ENCODE peak calls at places on chromosomes 12 and 14, in seven cellular contexts. One of them, this sample, is unnamed.

GRCh38 chr12:6200266-6201198 is at the start of gene CD9:
- DNase-seq in fibroblast of lung: no peak
- DNase-seq in fibroblast of the aortic adventitia: peak; percentile 49
- DNase-seq in AG09319: no peak
- DNase-seq in endothelial cell: no peak
- DNase-seq in BJ: no peak
- DNase-seq in ovary: peak; percentile 54
- DNase-seq in this sample: peak; percentile 78

GRCh38 chr12:119669744-119670472 is 2.0 kb downstream of the PRKAB1 start:
- DNase-seq in fibroblast of lung: no peak
- DNase-seq in fibroblast of the aortic adventitia: no peak
- DNase-seq in AG09319: no peak
- DNase-seq in endothelial cell: no peak
- DNase-seq in BJ: no peak
- DNase-seq in ovary: no peak
- DNase-seq in this sample: peak; percentile 80

GRCh38 chr14:96198430-96199133 is 6.1 kb upstream of the BDKRB2 start:
- DNase-seq in fibroblast of lung: no peak
- DNase-seq in fibroblast of the aortic adventitia: no peak
- DNase-seq in AG09319: no peak
- DNase-seq in endothelial cell: no peak
- DNase-seq in BJ: no peak
- DNase-seq in ovary: no peak
- DNase-seq in this sample: no peak

GRCh38 chr12:54173066-54173726 is 15.6 kb downstream of the SMUG1 start:
- DNase-seq in fibroblast of lung: peak; percentile 5
- DNase-seq in fibroblast of the aortic adventitia: peak; percentile 20
- DNase-seq in AG09319: no peak
- DNase-seq in endothelial cell: peak; percentile 34
- DNase-seq in BJ: no peak
- DNase-seq in ovary: peak; percentile 50
- DNase-seq in this sample: peak; percentile 44

GRCh38 chr12:66288121-66288520 is 14.2 kb upstream of the HELB start:
- DNase-seq in fibroblast of lung: no peak
- DNase-seq in fibroblast of the aortic adventitia: no peak
- DNase-seq in AG09319: no peak
- DNase-seq in endothelial cell: no peak
- DNase-seq in BJ: no peak
- DNase-seq in ovary: no peak
- DNase-seq in this sample: no peak

GRCh38 chr12:49889361-49890095 is 14.2 kb downstream of the FAIM2 start:
- DNase-seq in fibroblast of lung: no peak
- DNase-seq in fibroblast of the aortic adventitia: no peak
- DNase-seq in AG09319: no peak
- DNase-seq in endothelial cell: no peak
- DNase-seq in BJ: no peak
- DNase-seq in ovary: no peak
- DNase-seq in this sample: no peak

GRCh38 chr12:84756961-84757360 is 155.6 kb downstream of the SLC6A15 start:
- DNase-seq in fibroblast of lung: peak; percentile 15
- DNase-seq in fibroblast of the aortic adventitia: peak; percentile 50
- DNase-seq in AG09319: no peak
- DNase-seq in endothelial cell: no peak
- DNase-seq in BJ: peak; percentile 60
- DNase-seq in ovary: no peak
- DNase-seq in this sample: no peak

GRCh38 chr14:69695664-69696527 is 71.0 kb upstream of the SRSF5 start:
- DNase-seq in fibroblast of lung: peak; percentile 44
- DNase-seq in fibroblast of the aortic adventitia: peak; percentile 42
- DNase-seq in AG09319: peak; percentile 59
- DNase-seq in endothelial cell: no peak
- DNase-seq in BJ: no peak
- DNase-seq in ovary: peak; percentile 55
- DNase-seq in this sample: peak; percentile 29

GRCh38 chr12:130846386-130846785 is 7.3 kb upstream of the STX2 start:
- DNase-seq in fibroblast of lung: no peak
- DNase-seq in fibroblast of the aortic adventitia: peak; percentile 55
- DNase-seq in AG09319: no peak
- DNase-seq in endothelial cell: no peak
- DNase-seq in BJ: peak; percentile 30
- DNase-seq in ovary: no peak
- DNase-seq in this sample: no peak

GRCh38 chr14:77752799-77753516 is 8.0 kb downstream of the SNW1 start:
- DNase-seq in fibroblast of lung: peak; percentile 5
- DNase-seq in fibroblast of the aortic adventitia: peak; percentile 47
- DNase-seq in AG09319: no peak
- DNase-seq in endothelial cell: no peak
- DNase-seq in BJ: no peak
- DNase-seq in ovary: no peak
- DNase-seq in this sample: no peak

GRCh38 chr12:9752145-9752717 is 8.5 kb downstream of the CD69 start:
- DNase-seq in fibroblast of lung: no peak
- DNase-seq in fibroblast of the aortic adventitia: no peak
- DNase-seq in AG09319: no peak
- DNase-seq in endothelial cell: no peak
- DNase-seq in BJ: no peak
- DNase-seq in ovary: no peak
- DNase-seq in this sample: no peak
- TF ChIP-seq CTCF in fibroblast of lung: no peak
- TF ChIP-seq CTCF in fibroblast of the aortic adventitia: no peak
- TF ChIP-seq CTCF in AG09319: no peak
- TF ChIP-seq CTCF in endothelial cell: no peak
- TF ChIP-seq CTCF in BJ: no peak
- TF ChIP-seq CTCF in ovary: no peak
- TF ChIP-seq CTCF in this sample: no peak

GRCh38 chr12:3683670-3684069 is 69.2 kb downstream of the CRACR2A start:
- DNase-seq in fibroblast of lung: peak; percentile 27
- DNase-seq in fibroblast of the aortic adventitia: peak; percentile 45
- DNase-seq in AG09319: no peak
- DNase-seq in endothelial cell: no peak
- DNase-seq in BJ: no peak
- DNase-seq in ovary: no peak
- DNase-seq in this sample: no peak

GRCh38 chr12:3679831-3680230 is 73.1 kb downstream of the CRACR2A start:
- DNase-seq in fibroblast of lung: no peak
- DNase-seq in fibroblast of the aortic adventitia: no peak
- DNase-seq in AG09319: no peak
- DNase-seq in endothelial cell: no peak
- DNase-seq in BJ: no peak
- DNase-seq in ovary: no peak
- DNase-seq in this sample: no peak

GRCh38 chr12:3677609-3678008 is 75.3 kb downstream of the CRACR2A start:
- DNase-seq in fibroblast of lung: no peak
- DNase-seq in fibroblast of the aortic adventitia: no peak
- DNase-seq in AG09319: no peak
- DNase-seq in endothelial cell: no peak
- DNase-seq in BJ: no peak
- DNase-seq in ovary: no peak
- DNase-seq in this sample: no peak

GRCh38 chr12:3681595-3681921 is 71.4 kb downstream of the CRACR2A start:
- DNase-seq in fibroblast of lung: no peak
- DNase-seq in fibroblast of the aortic adventitia: no peak
- DNase-seq in AG09319: no peak
- DNase-seq in endothelial cell: no peak
- DNase-seq in BJ: no peak
- DNase-seq in ovary: no peak
- DNase-seq in this sample: no peak

DNA sequence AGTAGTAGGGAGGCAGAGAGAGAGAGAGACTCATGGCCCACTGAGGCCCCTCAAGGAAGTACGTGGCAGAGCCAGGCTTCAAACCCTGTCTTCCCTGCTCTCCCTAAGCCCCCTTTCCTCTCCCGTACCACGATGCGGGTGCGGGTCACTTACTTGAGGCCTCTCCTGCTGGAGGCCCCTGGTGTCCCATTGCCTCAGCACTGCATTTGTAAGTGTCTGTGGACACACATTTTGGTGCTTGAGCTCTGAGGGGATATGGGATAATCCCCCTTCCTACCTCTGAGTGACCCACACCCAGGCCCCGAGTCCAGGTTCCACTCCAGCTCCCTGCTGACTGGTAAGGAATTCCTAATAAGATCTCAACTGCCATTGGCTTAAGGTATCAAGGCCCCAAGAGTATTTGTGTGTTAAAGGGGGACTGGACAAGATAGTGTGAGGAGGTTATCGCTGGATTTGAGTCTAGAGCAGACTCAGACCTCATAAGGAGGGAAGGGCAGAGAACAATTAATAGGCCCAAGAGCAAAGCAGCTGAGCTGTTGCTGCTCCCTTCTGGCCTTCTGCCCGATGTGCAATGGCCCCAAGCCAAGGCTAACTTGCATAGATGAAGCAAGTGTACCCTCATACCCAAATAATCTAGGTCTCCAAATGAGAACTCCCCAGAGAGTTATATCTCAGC is 71.9 kb downstream of the CRACR2A start:
- DNase-seq in fibroblast of lung: peak; percentile 43
- DNase-seq in fibroblast of the aortic adventitia: peak; percentile 33
- DNase-seq in AG09319: no peak
- DNase-seq in endothelial cell: no peak
- DNase-seq in BJ: no peak
- DNase-seq in ovary: peak; percentile 82
- DNase-seq in this sample: peak; percentile 38
- TF ChIP-seq CTCF in fibroblast of lung: peak; percentile 8
- TF ChIP-seq CTCF in fibroblast of the aortic adventitia: no peak
- TF ChIP-seq CTCF in AG09319: no peak
- TF ChIP-seq CTCF in endothelial cell: no peak
- TF ChIP-seq CTCF in BJ: no peak
- TF ChIP-seq CTCF in ovary: no peak
- TF ChIP-seq CTCF in this sample: no peak

GRCh38 chr14:104134061-104134965 is 4.1 kb upstream of the KIF26A start:
- DNase-seq in fibroblast of lung: no peak
- DNase-seq in fibroblast of the aortic adventitia: no peak
- DNase-seq in AG09319: no peak
- DNase-seq in endothelial cell: no peak
- DNase-seq in BJ: no peak
- DNase-seq in ovary: peak; percentile 17
- DNase-seq in this sample: no peak

GRCh38 chr14:104136472-104137296 is 1.7 kb upstream of the KIF26A start:
- DNase-seq in fibroblast of lung: no peak
- DNase-seq in fibroblast of the aortic adventitia: no peak
- DNase-seq in AG09319: no peak
- DNase-seq in endothelial cell: no peak
- DNase-seq in BJ: no peak
- DNase-seq in ovary: peak; percentile 21
- DNase-seq in this sample: no peak

GRCh38 chr14:104135904-104136471 is 2.4 kb upstream of the KIF26A start:
- DNase-seq in fibroblast of lung: no peak
- DNase-seq in fibroblast of the aortic adventitia: no peak
- DNase-seq in AG09319: no peak
- DNase-seq in endothelial cell: no peak
- DNase-seq in BJ: no peak
- DNase-seq in ovary: peak; percentile 19
- DNase-seq in this sample: no peak

GRCh38 chr14:104133496-104133895 is 4.9 kb upstream of the KIF26A start:
- DNase-seq in fibroblast of lung: no peak
- DNase-seq in fibroblast of the aortic adventitia: no peak
- DNase-seq in AG09319: no peak
- DNase-seq in endothelial cell: no peak
- DNase-seq in BJ: no peak
- DNase-seq in ovary: peak; percentile 10
- DNase-seq in this sample: no peak

DNA sequence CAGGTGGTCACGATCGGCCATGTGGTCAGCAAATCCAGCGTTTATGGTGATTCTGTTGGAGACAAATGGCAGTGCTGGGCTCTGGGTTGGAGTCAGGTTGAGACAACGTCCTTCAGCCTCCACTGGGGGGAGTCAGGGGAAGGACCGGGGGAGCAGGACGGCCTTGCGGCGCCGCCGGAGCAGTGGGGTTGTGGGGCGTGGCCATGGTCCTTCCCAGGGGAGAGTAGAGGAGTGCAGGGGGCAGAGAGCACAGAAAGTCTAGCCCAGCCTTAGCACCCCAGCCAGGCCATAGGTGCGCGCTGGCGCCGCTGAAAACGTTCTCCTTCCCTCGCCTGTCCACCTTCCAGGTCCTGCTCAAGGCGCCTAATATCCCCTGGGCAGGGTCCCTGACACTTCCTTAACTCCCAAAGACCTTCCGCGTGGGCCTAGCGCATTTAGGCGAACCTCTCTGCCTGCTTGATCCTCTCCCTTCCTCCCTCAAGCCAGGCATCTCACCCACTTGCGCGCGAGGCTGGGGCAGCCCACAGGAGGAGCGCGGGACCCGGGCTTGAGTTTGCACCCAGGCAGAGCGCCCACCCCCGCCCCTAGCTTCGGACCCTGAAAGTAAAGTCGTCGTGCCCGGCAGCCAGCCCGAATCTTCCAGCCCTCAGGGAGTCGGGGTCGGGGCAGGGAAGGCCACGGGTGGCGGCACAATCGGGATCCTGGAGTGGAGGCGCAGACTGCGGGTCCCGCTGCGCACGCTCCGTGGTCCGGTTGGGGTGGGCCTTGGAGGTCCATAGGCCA is 3.1 kb upstream of the KIF26A start:
- DNase-seq in fibroblast of lung: no peak
- DNase-seq in fibroblast of the aortic adventitia: no peak
- DNase-seq in AG09319: no peak
- DNase-seq in endothelial cell: peak; percentile 70
- DNase-seq in BJ: no peak
- DNase-seq in ovary: peak; percentile 20
- DNase-seq in this sample: peak; percentile 62
- TF ChIP-seq CTCF in fibroblast of lung: no peak
- TF ChIP-seq CTCF in fibroblast of the aortic adventitia: no peak
- TF ChIP-seq CTCF in AG09319: no peak
- TF ChIP-seq CTCF in endothelial cell: peak; percentile 23
- TF ChIP-seq CTCF in BJ: no peak
- TF ChIP-seq CTCF in ovary: no peak
- TF ChIP-seq CTCF in this sample: no peak

DNA sequence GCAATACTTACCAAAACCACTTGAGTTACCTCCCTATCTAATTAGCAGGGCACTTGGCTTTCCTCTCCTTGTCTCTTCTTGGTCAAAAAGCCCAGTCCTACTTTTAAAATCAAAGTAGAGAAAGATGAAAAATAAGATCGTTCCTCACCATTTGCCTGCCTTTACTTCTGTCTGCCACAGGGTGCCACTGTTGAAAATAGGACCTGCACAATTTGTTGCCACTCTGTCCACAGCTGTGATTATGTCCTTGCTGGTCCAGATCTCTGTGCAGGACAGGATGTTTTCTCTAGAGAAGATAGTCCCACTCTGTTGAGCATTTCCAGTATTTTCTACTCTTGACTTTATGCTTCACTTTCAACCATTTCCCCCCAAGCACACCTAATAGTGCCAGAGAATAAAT is 179.9 kb downstream of the PDZRN4 start:
- DNase-seq in fibroblast of lung: no peak
- DNase-seq in fibroblast of the aortic adventitia: no peak
- DNase-seq in AG09319: no peak
- DNase-seq in endothelial cell: no peak
- DNase-seq in BJ: no peak
- DNase-seq in ovary: no peak
- DNase-seq in this sample: no peak
- TF ChIP-seq CTCF in fibroblast of lung: peak; percentile 12
- TF ChIP-seq CTCF in fibroblast of the aortic adventitia: no peak
- TF ChIP-seq CTCF in AG09319: no peak
- TF ChIP-seq CTCF in endothelial cell: peak; percentile 54
- TF ChIP-seq CTCF in BJ: peak; percentile 27
- TF ChIP-seq CTCF in ovary: no peak
- TF ChIP-seq CTCF in this sample: no peak

This sample was measured in Calu3.